ENCODE peak calls at places on chromosomes 6 and 20, in eight cellular contexts. I, R, O, V, B, D, Q and U are unnamed samples.

GRCh38 chr20:3330046-3330741 is 77.3 kb downstream of the DNAAF9 start:
- DNase-seq in I (no peak), R (no peak), O (no peak), V (no peak), B (no peak), D (peak; percentile 36), Q (no peak), U (peak; percentile 24)

GRCh38 chr20:37670426-37670825 is 23.4 kb upstream of the CTNNBL1 start:
- DNase-seq in I (no peak), R (no peak), O (no peak), V (no peak), B (no peak), D (no peak), Q (no peak), U (no peak)

GRCh38 chr6:71248306-71248705 is 40.3 kb upstream of the OGFRL1 start:
- DNase-seq in I (peak; percentile 83), R (no peak), O (no peak), V (peak; percentile 37), B (peak; percentile 26), D (peak; percentile 90), Q (no peak), U (peak; percentile 48)

GRCh38 chr6:168441434-168442391 is 729 bp downstream of the SMOC2 start:
- DNase-seq in I (no peak), R (no peak), O (no peak), V (no peak), B (no peak), D (no peak), Q (no peak), U (no peak)

GRCh38 chr20:2700913-2701620 is 8.5 kb downstream of the EBF4 start:
- DNase-seq in I (no peak), R (no peak), O (no peak), V (no peak), B (no peak), D (no peak), Q (no peak), U (no peak)

GRCh38 chr20:19726126-19726525 is 31.9 kb upstream of the RIN2 start:
- DNase-seq in I (no peak), R (no peak), O (no peak), V (peak; percentile 60), B (no peak), D (no peak), Q (no peak), U (peak; percentile 34)

GRCh38 chr6:43725643-43726580 is 38.3 kb upstream of the MRPS18A start:
- DNase-seq in I (no peak), R (no peak), O (no peak), V (no peak), B (no peak), D (no peak), Q (no peak), U (no peak)

GRCh38 chr6:113873043-113873667 is 16.0 kb downstream of the MARCKS start:
- DNase-seq in I (peak; percentile 51), R (no peak), O (peak; percentile 38), V (no peak), B (peak; percentile 42), D (peak; percentile 43), Q (no peak), U (no peak)

GRCh38 chr6:160015778-160016684 is 47.1 kb downstream of the IGF2R start:
- DNase-seq in I (no peak), R (peak; percentile 10), O (no peak), V (no peak), B (no peak), D (no peak), Q (no peak), U (no peak)

GRCh38 chr20:38387953-38388352 is 41.7 kb downstream of the LBP start:
- DNase-seq in I (peak; percentile 18), R (no peak), O (no peak), V (no peak), B (no peak), D (peak; percentile 31), Q (no peak), U (peak; percentile 7)

GRCh38 chr6:94270040-94270689 is 850.8 kb upstream of the EPHA7 start:
- DNase-seq in I (no peak), R (no peak), O (no peak), V (no peak), B (no peak), D (peak; percentile 11), Q (no peak), U (no peak)

GRCh38 chr6:30227763-30228487 is 14.7 kb upstream of the TRIM26 start:
- DNase-seq in I (no peak), R (no peak), O (no peak), V (no peak), B (no peak), D (no peak), Q (no peak), U (no peak)

GRCh38 chr6:109296305-109296915 is 85.9 kb downstream of the CD164 start:
- DNase-seq in I (no peak), R (no peak), O (no peak), V (no peak), B (peak; percentile 49), D (no peak), Q (no peak), U (no peak)

GRCh38 chr6:41372526-41373366 is 37.3 kb downstream of the NCR2 start:
- DNase-seq in I (no peak), R (no peak), O (no peak), V (no peak), B (no peak), D (no peak), Q (no peak), U (no peak)

GRCh38 chr20:10076126-10077080 is 41.6 kb downstream of the ANKEF1 start:
- DNase-seq in I (no peak), R (no peak), O (no peak), V (peak; percentile 35), B (no peak), D (peak; percentile 8), Q (no peak), U (peak; percentile 64)

GRCh38 chr6:6758915-6759654 is 170.6 kb downstream of the LY86 start:
- DNase-seq in I (peak; percentile 50), R (peak; percentile 3), O (no peak), V (peak; percentile 21), B (peak; percentile 77), D (peak; percentile 87), Q (no peak), U (peak; percentile 53)

GRCh38 chr20:49821850-49822249 is 9.2 kb downstream of the SLC9A8 start:
- DNase-seq in I (peak; percentile 64), R (no peak), O (no peak), V (no peak), B (no peak), D (no peak), Q (peak; percentile 41), U (peak; percentile 59)
- TF ChIP-seq CTCF in I (peak; percentile 75), R (no peak), O (peak; percentile 57), V (peak; percentile 31), B (no peak), D (peak; percentile 13), Q (peak; percentile 13), U (no peak)

GRCh38 chr6:34930221-34930620 is 41.2 kb downstream of the ANKS1A start:
- DNase-seq in I (no peak), R (no peak), O (no peak), V (no peak), B (no peak), D (no peak), Q (no peak), U (no peak)

GRCh38 chr6:34938268-34938667 is 49.2 kb downstream of the ANKS1A start:
- DNase-seq in I (no peak), R (no peak), O (no peak), V (no peak), B (no peak), D (no peak), Q (no peak), U (no peak)

GRCh38 chr6:34940030-34940434 is 51.0 kb downstream of the ANKS1A start:
- DNase-seq in I (no peak), R (no peak), O (no peak), V (no peak), B (peak; percentile 19), D (no peak), Q (no peak), U (no peak)

GRCh38 chr6:34929241-34929978 is 40.4 kb downstream of the ANKS1A start:
- DNase-seq in I (no peak), R (no peak), O (no peak), V (no peak), B (no peak), D (no peak), Q (no peak), U (no peak)

GRCh38 chr6:34934516-34934915 is 45.5 kb downstream of the ANKS1A start:
- DNase-seq in I (no peak), R (no peak), O (peak; percentile 88), V (peak; percentile 16), B (peak; percentile 66), D (no peak), Q (peak; percentile 64), U (peak; percentile 87)
- TF ChIP-seq CTCF in I (no peak), R (no peak), O (no peak), V (no peak), B (no peak), D (no peak), Q (no peak), U (no peak)

DNA sequence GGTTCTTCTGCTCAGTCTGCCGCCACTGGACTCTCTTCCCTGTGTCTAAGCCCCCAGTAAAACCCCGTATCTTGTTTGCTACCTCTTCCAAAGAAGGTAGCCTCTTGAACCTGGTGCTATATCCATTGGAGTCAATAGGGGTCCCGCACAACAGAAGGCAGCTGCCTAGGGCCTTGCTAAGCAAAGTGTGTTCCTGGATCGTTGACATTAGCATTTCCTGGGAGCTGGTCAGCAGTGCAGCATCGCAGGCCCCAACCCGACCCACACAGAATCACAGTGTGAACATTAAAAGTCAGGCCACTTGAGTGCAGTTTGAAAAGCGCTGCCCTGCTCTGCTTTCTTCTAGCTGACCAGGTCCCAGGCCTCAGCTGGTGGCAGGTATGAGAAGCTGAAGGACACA is 2.9 kb downstream of the ADA start:
- DNase-seq in I (peak; percentile 40), R (no peak), O (no peak), V (no peak), B (no peak), D (peak; percentile 39), Q (no peak), U (no peak)
- TF ChIP-seq CTCF in I (peak; percentile 10), R (no peak), O (no peak), V (no peak), B (no peak), D (no peak), Q (no peak), U (no peak)

DNA sequence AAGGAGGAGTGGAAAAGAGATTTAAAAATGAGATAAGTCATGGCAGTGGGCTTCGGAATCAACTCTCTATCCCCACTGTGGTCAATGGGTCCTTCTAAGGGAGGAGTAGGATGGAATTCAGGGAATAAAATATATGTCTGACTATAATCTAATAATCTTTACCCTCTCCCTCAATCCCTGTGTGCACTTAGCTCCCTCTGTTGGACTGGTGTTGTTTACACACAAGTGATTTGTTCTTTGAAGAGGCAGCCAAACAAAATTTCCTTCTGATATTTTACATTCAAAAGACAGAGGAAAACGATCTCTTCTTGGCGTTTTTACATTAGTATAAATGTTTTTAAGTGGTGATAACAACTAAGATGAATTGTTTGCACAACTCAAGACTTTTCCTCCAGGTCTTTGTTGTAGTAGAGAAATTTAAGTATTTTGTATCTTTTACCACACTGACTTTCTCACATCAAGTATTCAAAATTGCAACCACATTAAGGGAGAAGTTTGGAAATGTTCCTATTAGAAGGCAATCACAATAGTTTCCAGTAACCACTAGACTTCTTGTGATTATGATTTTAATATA is 317.7 kb downstream of the CENPW start:
- DNase-seq in I (peak; percentile 4), R (no peak), O (no peak), V (peak; percentile 10), B (peak; percentile 39), D (peak; percentile 25), Q (no peak), U (peak; percentile 52)
- TF ChIP-seq CTCF in I (peak; percentile 66), R (no peak), O (peak; percentile 46), V (peak; percentile 35), B (peak; percentile 52), D (peak; percentile 34), Q (no peak), U (peak; percentile 66)